ENCODE peak calls at places on chromosomes 16 and 17, in ten cellular contexts. F is psoas muscle, I is progenitor cell of endocrine pancreas, P is brain microvascular endothelial cell, J is stomach, S is fibroblast of mammary gland, M is GM10248, A is retinal pigment epithelial cell, Z is cardiac fibroblast, X is GM06990. B is an unnamed sample.

GRCh38 chr17:49438439-49438861 is 23.8 kb upstream of the PHB1 start:
- DNase-seq in P (no peak), J (no peak), I (no peak), M (no peak), A (no peak), F (no peak), Z (no peak), S (no peak), X (no peak), B (no peak)

GRCh38 chr17:42291136-42291535 is 2.8 kb downstream of the STAT5A start:
- DNase-seq in Z (no peak), A (no peak), I (no peak), M (no peak), P (no peak), S (no peak), F (no peak), X (no peak), J (no peak), B (no peak)

GRCh38 chr17:80959330-80960036 is 32.2 kb upstream of the CHMP6 start:
- DNase-seq in F (peak; percentile 85), I (no peak), S (peak; percentile 41), A (peak; percentile 68), M (no peak), Z (peak; percentile 85), X (peak; percentile 5), P (no peak), J (no peak), B (no peak)

GRCh38 chr17:40178021-40178601 is 841 bp downstream of the RAPGEFL1 start:
- DNase-seq in P (no peak), I (peak; percentile 16), F (no peak), A (no peak), S (no peak), X (no peak), Z (no peak), J (no peak), M (no peak), B (peak; percentile 37)

GRCh38 chr17:77019955-77020379 is 120.8 kb upstream of the SEC14L1 start:
- DNase-seq in Z (peak; percentile 7), J (no peak), P (no peak), M (no peak), F (no peak), X (no peak), I (no peak), A (peak; percentile 95), S (peak; percentile 36), B (no peak)

GRCh38 chr16:71961066-71962039 is 38.8 kb downstream of the PKD1L3 start:
- DNase-seq in J (peak; percentile 88), P (peak; percentile 94), A (peak; percentile 46), Z (peak; percentile 94), S (peak; percentile 92), X (peak; percentile 37), M (peak; percentile 73), F (peak; percentile 86), I (peak; percentile 64), B (peak; percentile 73)

GRCh38 chr17:31738488-31738887 is 120.6 kb downstream of the COPRS start:
- DNase-seq in I (no peak), P (no peak), F (no peak), Z (no peak), J (no peak), A (no peak), X (no peak), M (no peak), S (no peak), B (no peak)

GRCh38 chr16:78528265-78528664 is 428.8 kb downstream of the WWOX start:
- DNase-seq in P (no peak), A (peak; percentile 25), Z (no peak), F (no peak), M (no peak), I (no peak), S (no peak), X (no peak), J (no peak), B (no peak)

GRCh38 chr16:81710596-81710995 is 68.5 kb upstream of the PLCG2 start:
- DNase-seq in A (no peak), J (no peak), P (no peak), F (no peak), X (no peak), I (no peak), Z (no peak), S (no peak), M (no peak), B (no peak)

GRCh38 chr17:68184141-68184571 is 63.7 kb upstream of the AMZ2 start:
- DNase-seq in S (no peak), I (no peak), X (no peak), Z (no peak), M (no peak), F (no peak), J (no peak), A (peak; percentile 67), P (no peak), B (no peak)

GRCh38 chr17:27560668-27561067 is 70.3 kb upstream of the LGALS9 start:
- DNase-seq in Z (peak; percentile 63), F (peak; percentile 32), J (peak; percentile 50), M (no peak), X (no peak), A (no peak), P (no peak), S (no peak), I (no peak), B (no peak)

GRCh38 chr17:45826919-45827628 is 17.6 kb upstream of the SPPL2C start:
- DNase-seq in I (no peak), A (no peak), J (no peak), S (no peak), F (no peak), Z (no peak), X (no peak), P (no peak), M (no peak), B (no peak)

GRCh38 chr17:57938061-57938502 is 17.1 kb downstream of the CUEDC1 start:
- DNase-seq in F (no peak), S (no peak), P (no peak), I (no peak), X (no peak), Z (no peak), J (no peak), M (no peak), A (no peak), B (no peak)

DNA sequence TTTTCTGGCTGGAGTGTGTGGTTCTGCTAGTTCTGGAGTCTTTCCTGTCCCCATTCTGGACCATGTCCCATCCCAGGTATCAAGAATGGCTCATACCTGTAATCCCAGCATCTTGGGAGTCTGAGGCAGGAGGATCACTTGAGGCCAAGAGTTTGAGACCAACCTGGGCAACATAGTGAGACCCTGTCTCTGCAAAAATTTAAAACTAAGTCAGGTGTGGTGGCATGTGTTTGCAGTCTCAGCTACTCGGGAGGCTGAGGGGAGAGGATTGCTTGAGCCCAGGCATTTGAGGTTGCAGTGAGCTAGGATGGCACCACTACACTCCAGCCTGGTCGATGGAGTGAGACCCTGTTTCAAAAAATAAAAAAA is 15.3 kb upstream of the WNT3 start:
- DNase-seq in M (no peak), A (no peak), J (no peak), F (no peak), I (no peak), P (no peak), Z (no peak), X (no peak), S (no peak), B (no peak)
- TF ChIP-seq CTCF in M (no peak), A (no peak), J (no peak), F (no peak), I (no peak), P (no peak), Z (no peak), X (no peak), S (no peak), B (no peak)

GRCh38 chr16:75566040-75566888 is at the start of gene GABARAPL2:
- DNase-seq in J (peak; percentile 86), X (peak; percentile 90), I (peak; percentile 89), A (no peak), F (peak; percentile 83), M (peak; percentile 91), S (peak; percentile 55), P (peak; percentile 55), Z (peak; percentile 80), B (peak; percentile 91)
- TF ChIP-seq CTCF in J (no peak), X (no peak), I (no peak), A (no peak), F (no peak), M (no peak), S (no peak), P (no peak), Z (no peak), B (no peak)

GRCh38 chr16:87636050-87636684 is 33.9 kb downstream of the JPH3 start:
- DNase-seq in X (peak; percentile 55), F (peak; percentile 85), M (peak; percentile 85), P (peak; percentile 60), Z (peak; percentile 84), J (peak; percentile 80), A (peak; percentile 11), I (peak; percentile 66), S (peak; percentile 78), B (peak; percentile 89)

GRCh38 chr16:87635541-87636049 is 33.3 kb downstream of the JPH3 start:
- DNase-seq in I (no peak), M (peak; percentile 83), F (peak; percentile 62), J (peak; percentile 59), P (peak; percentile 5), A (no peak), Z (peak; percentile 37), S (peak; percentile 32), X (peak; percentile 59), B (peak; percentile 88)

GRCh38 chr16:87638736-87639135 is 36.4 kb downstream of the JPH3 start:
- DNase-seq in F (no peak), I (no peak), S (no peak), Z (no peak), M (no peak), X (no peak), J (no peak), A (no peak), P (no peak), B (no peak)

GRCh38 chr16:87637357-87637756 is 35.0 kb downstream of the JPH3 start:
- DNase-seq in P (no peak), M (no peak), F (no peak), Z (no peak), S (no peak), J (no peak), A (no peak), I (no peak), X (no peak), B (no peak)

GRCh38 chr16:87636741-87637140 is 34.4 kb downstream of the JPH3 start:
- DNase-seq in M (no peak), X (no peak), S (no peak), J (no peak), P (no peak), Z (no peak), A (no peak), I (no peak), F (no peak), B (no peak)
- TF ChIP-seq CTCF in M (no peak), X (no peak), S (no peak), J (no peak), P (no peak), Z (no peak), A (no peak), I (no peak), F (no peak), B (no peak)

DNA sequence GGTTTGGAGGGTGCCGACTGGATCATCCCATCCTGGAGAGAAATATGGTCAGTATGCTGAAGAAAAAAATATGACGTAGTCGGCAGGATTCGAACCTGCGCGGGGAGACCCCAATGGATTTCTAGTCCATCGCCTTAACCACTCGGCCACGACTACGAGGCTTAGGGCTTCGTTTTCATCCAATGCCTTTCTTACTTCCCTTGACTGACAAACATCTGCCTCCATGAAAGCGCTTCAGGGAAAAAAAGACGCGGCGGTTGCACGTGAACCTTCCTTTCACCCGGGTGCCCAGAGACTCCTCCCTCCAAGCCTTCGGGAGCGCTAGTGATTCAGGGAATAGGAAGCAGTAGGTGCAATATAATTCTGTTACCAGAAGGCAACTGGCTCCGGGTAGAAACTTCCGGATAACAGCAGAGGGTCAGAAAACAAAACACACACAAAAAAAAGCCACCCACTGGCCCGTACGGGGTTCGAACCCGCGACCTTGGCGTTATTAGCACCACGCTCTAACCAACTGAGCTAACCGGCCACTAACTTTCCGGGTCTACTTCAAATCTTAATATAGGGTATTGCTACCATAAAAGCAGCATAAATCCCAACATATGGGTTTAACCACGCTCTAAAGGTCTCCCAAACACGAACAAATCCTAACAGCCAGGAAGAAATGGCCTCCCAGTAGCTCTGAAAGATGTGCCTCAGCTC is 16.3 kb upstream of the AURKB start:
- DNase-seq in S (peak; percentile 93), P (peak; percentile 91), F (peak; percentile 64), A (peak; percentile 75), J (peak; percentile 32), X (peak; percentile 81), M (peak; percentile 65), I (peak; percentile 37), Z (peak; percentile 94), B (peak; percentile 60)
- TF ChIP-seq CTCF in S (no peak), P (no peak), F (no peak), A (no peak), J (no peak), X (no peak), M (no peak), I (no peak), Z (no peak), B (no peak)